ENCODE peak calls at places on chromosomes 13 and 19, in ten cellular contexts. Y is left ventricle myocardium inferior, V is H9, E is T follicular helper cell, C is AG20443, U is substantia nigra, I is hypothalamus, W is GM23248, K is kidney epithelial cell, G is COR-L47. P is an unnamed sample.

GRCh38 chr19:13151605-13152355 is 1.6 kb downstream of the IER2 start:
- DNase-seq in W (peak), Y (peak), C (peak), I (peak), U (peak), G (peak), K (no peak), E (peak), V (peak), P (peak)

GRCh38 chr19:51703655-51704515 is 10.8 kb downstream of the SPACA6 start:
- DNase-seq in K (no peak), W (peak), U (peak), E (peak), V (peak), Y (peak), G (peak), C (peak), I (peak), P (peak)

GRCh38 chr13:40527914-40528313 is 138.5 kb downstream of the FOXO1 start:
- DNase-seq in K (no peak), E (no peak), C (no peak), I (no peak), W (no peak), G (no peak), V (no peak), U (no peak), Y (no peak), P (no peak)

GRCh38 chr19:48415869-48416268 is 22.4 kb downstream of the GRIN2D start:
- DNase-seq in K (no peak), E (no peak), U (no peak), C (no peak), I (no peak), W (no peak), V (no peak), G (no peak), Y (no peak), P (no peak)

GRCh38 chr13:66835040-66835628 is 395.0 kb downstream of the PCDH9 start:
- DNase-seq in K (peak), C (no peak), Y (peak), W (no peak), I (peak), G (peak), E (no peak), V (no peak), U (no peak), P (no peak)

GRCh38 chr13:25172303-25172630 is 179 bp upstream of the AMER2 start:
- DNase-seq in K (no peak), C (no peak), U (no peak), Y (no peak), I (peak), W (no peak), E (no peak), V (no peak), G (no peak), P (no peak)

GRCh38 chr19:24140099-24140498 is 53.1 kb downstream of the ZNF254 start:
- DNase-seq in I (no peak), W (peak), C (no peak), K (peak), V (no peak), U (no peak), E (no peak), G (no peak), Y (no peak), P (no peak)

GRCh38 chr19:33621811-33622504 is at the start of gene CHST8:
- DNase-seq in G (peak), I (no peak), Y (peak), U (no peak), V (peak), C (peak), E (no peak), K (no peak), W (peak), P (peak)

GRCh38 chr19:55088543-55089265 is 13.0 kb downstream of the EPS8L1 start:
- DNase-seq in Y (peak), U (no peak), C (peak), E (peak), G (peak), I (peak), K (no peak), V (peak), W (peak), P (peak)

GRCh38 chr19:58196911-58197616 is 14.2 kb downstream of the ZNF274 start:
- DNase-seq in C (no peak), G (no peak), K (no peak), Y (no peak), U (no peak), W (peak), I (no peak), E (no peak), V (no peak), P (no peak)

GRCh38 chr19:18883530-18884304 is 12.2 kb downstream of the CERS1 start:
- DNase-seq in C (no peak), V (peak), Y (no peak), W (no peak), G (no peak), I (no peak), K (no peak), U (no peak), E (no peak), P (no peak)

GRCh38 chr19:33377586-33378475 is 4.3 kb downstream of the CEBPG start:
- DNase-seq in W (peak), G (no peak), C (peak), I (no peak), E (no peak), V (no peak), K (no peak), U (no peak), Y (no peak), P (peak)

GRCh38 chr19:36547001-36547732 is 19.1 kb upstream of the ZNF260 start:
- DNase-seq in Y (no peak), I (no peak), E (no peak), W (peak), U (no peak), V (no peak), K (no peak), C (no peak), G (no peak), P (no peak)

GRCh38 chr19:38385804-38386257 is 2.0 kb downstream of the GGN start:
- DNase-seq in I (no peak), Y (no peak), U (no peak), C (no peak), V (peak), W (no peak), K (no peak), G (no peak), E (no peak), P (no peak)

GRCh38 chr19:13033819-13034611 is 38.7 kb downstream of the NFIX start:
- DNase-seq in G (peak), Y (peak), E (no peak), I (no peak), U (no peak), K (no peak), V (peak), W (peak), C (peak), P (peak)

GRCh38 chr19:816500-816857 is 5.3 kb downstream of the PLPPR3 start:
- DNase-seq in U (no peak), E (no peak), V (no peak), G (no peak), W (no peak), I (no peak), K (no peak), C (no peak), Y (no peak), P (no peak)

GRCh38 chr19:34135033-34135370 is 37.3 kb upstream of the LSM14A start:
- DNase-seq in Y (no peak), U (no peak), E (no peak), I (no peak), V (no peak), W (no peak), G (no peak), C (no peak), K (no peak), P (no peak)

GRCh38 chr19:18194554-18195238 is 1.7 kb downstream of the MPV17L2 start:
- DNase-seq in Y (no peak), C (peak), W (peak), E (no peak), G (no peak), I (no peak), V (peak), U (no peak), K (no peak), P (peak)

GRCh38 chr13:37313383-37313782 is 207.9 kb upstream of the CSNK1A1L start:
- DNase-seq in W (peak), I (no peak), C (peak), V (no peak), K (no peak), Y (no peak), U (no peak), E (no peak), G (no peak), P (peak)

GRCh38 chr19:14411161-14411560 is 8.0 kb downstream of the DDX39A start:
- DNase-seq in C (no peak), I (no peak), V (no peak), W (no peak), G (no peak), E (no peak), U (no peak), K (no peak), Y (no peak), P (no peak)

GRCh38 chr19:10784257-10784656 is 51.8 kb downstream of the TMED1 start:
- DNase-seq in I (no peak), K (no peak), Y (peak), V (no peak), U (no peak), E (no peak), G (no peak), W (no peak), C (no peak), P (no peak)

GRCh38 chr19:40741527-40742390 is 8.5 kb downstream of the ACTMAP start:
- DNase-seq in W (no peak), V (no peak), C (no peak), I (no peak), U (no peak), G (no peak), K (no peak), E (no peak), Y (no peak), P (no peak)

GRCh38 chr13:28602580-28602979 is 56.4 kb upstream of the POMP start:
- DNase-seq in W (no peak), Y (no peak), E (no peak), U (no peak), G (no peak), I (no peak), K (no peak), C (no peak), V (no peak), P (no peak)

GRCh38 chr19:1279782-1280341 is 4.5 kb downstream of the FAM174C start:
- DNase-seq in Y (peak), E (peak), I (peak), C (peak), U (peak), V (peak), G (peak), W (peak), K (no peak), P (peak)

GRCh38 chr13:112345826-112346172 is 30.4 kb upstream of the SPACA7 start:
- DNase-seq in E (no peak), C (no peak), I (no peak), K (no peak), W (no peak), V (no peak), G (no peak), U (no peak), Y (no peak), P (no peak)

GRCh38 chr19:19655641-19656343 is 7.7 kb downstream of the ATP13A1 start:
- DNase-seq in K (no peak), G (no peak), Y (no peak), W (no peak), I (no peak), V (no peak), C (peak), E (no peak), U (no peak), P (no peak)

P was measured in GM03348.